ENCODE peak calls at places on chromosomes 4 and X, in six cellular contexts. I is type B pancreatic cell, A is Peyer's patch, D is lower leg skin, W is tibial artery, F is RWPE1. K is an unnamed sample.

GRCh38 chr4:2084316-2084715 is 25.2 kb downstream of the NAT8L start:
- DNase-seq in I (peak; percentile 67), A (no peak), D (peak; percentile 40), W (no peak), F (no peak), K (no peak)

GRCh38 chr4:152479428-152480026 is 56.4 kb downstream of the FBXW7 start:
- DNase-seq in I (no peak), A (no peak), D (no peak), W (no peak), F (peak; percentile 6), K (no peak)

GRCh38 chrX:11381464-11381863 is 88.3 kb downstream of the AMELX start:
- DNase-seq in I (no peak), A (peak; percentile 48), D (no peak), W (peak; percentile 50), F (peak; percentile 17), K (peak; percentile 17)

GRCh38 chrX:48945517-48946348 is 11.7 kb downstream of the OTUD5 start:
- DNase-seq in I (no peak), A (peak; percentile 82), D (no peak), W (no peak), F (peak; percentile 26), K (peak; percentile 64)

GRCh38 chrX:19514791-19515614 is at the start of gene MAP3K15:
- DNase-seq in I (no peak), A (no peak), D (peak; percentile 83), W (no peak), F (no peak), K (peak; percentile 52)

GRCh38 chrX:23333842-23334535 is 660 bp upstream of the PTCHD1 start:
- DNase-seq in I (peak; percentile 70), A (no peak), D (no peak), W (no peak), F (no peak), K (peak; percentile 16)

GRCh38 chrX:37462346-37462745 is 109.1 kb upstream of the LANCL3 start:
- DNase-seq in I (no peak), A (no peak), D (no peak), W (no peak), F (no peak), K (no peak)

GRCh38 chrX:77899081-77899828 is at the start of gene COX7B:
- DNase-seq in I (no peak), A (peak; percentile 85), D (peak; percentile 88), W (peak; percentile 46), F (peak; percentile 65), K (peak; percentile 60)

GRCh38 chr4:188854451-188854850 is 715.2 kb downstream of the TRIML1 start:
- DNase-seq in I (no peak), A (no peak), D (no peak), W (no peak), F (no peak), K (no peak)

GRCh38 chr4:114116861-114117260 is 137.4 kb upstream of the ARSJ start:
- DNase-seq in I (no peak), A (no peak), D (no peak), W (no peak), F (no peak), K (no peak)

GRCh38 chrX:20029728-20030127 is 38.9 kb upstream of the BCLAF3 start:
- DNase-seq in I (no peak), A (peak; percentile 83), D (no peak), W (no peak), F (no peak), K (no peak)

GRCh38 chr4:124940387-124940786 is 227.9 kb upstream of the ANKRD50 start:
- DNase-seq in I (no peak), A (no peak), D (no peak), W (no peak), F (peak; percentile 57), K (no peak)

GRCh38 chrX:138711399-138712347 is at the start of gene FGF13:
- DNase-seq in I (no peak), A (no peak), D (no peak), W (peak; percentile 20), F (no peak), K (peak; percentile 46)

GRCh38 chrX:103758555-103758954 is 18.1 kb upstream of the PLP1 start:
- DNase-seq in I (no peak), A (no peak), D (no peak), W (no peak), F (no peak), K (no peak)
- TF ChIP-seq CTCF in I (no peak), A (no peak), D (no peak), W (no peak), F (no peak), K (no peak)

GRCh38 chr4:176034498-176034897 is 31.1 kb upstream of the WDR17 start:
- DNase-seq in I (no peak), A (no peak), D (no peak), W (no peak), F (peak; percentile 8), K (no peak)
- TF ChIP-seq CTCF in I (peak; percentile 71), A (peak; percentile 38), D (no peak), W (peak; percentile 41), F (peak; percentile 26), K (peak; percentile 21)

GRCh38 chr4:72451349-72451748 is 117.7 kb downstream of the ADAMTS3 start:
- DNase-seq in I (no peak), A (no peak), D (no peak), W (peak; percentile 34), F (no peak), K (no peak)
- TF ChIP-seq CTCF in I (no peak), A (no peak), D (no peak), W (no peak), F (no peak), K (no peak)

DNA sequence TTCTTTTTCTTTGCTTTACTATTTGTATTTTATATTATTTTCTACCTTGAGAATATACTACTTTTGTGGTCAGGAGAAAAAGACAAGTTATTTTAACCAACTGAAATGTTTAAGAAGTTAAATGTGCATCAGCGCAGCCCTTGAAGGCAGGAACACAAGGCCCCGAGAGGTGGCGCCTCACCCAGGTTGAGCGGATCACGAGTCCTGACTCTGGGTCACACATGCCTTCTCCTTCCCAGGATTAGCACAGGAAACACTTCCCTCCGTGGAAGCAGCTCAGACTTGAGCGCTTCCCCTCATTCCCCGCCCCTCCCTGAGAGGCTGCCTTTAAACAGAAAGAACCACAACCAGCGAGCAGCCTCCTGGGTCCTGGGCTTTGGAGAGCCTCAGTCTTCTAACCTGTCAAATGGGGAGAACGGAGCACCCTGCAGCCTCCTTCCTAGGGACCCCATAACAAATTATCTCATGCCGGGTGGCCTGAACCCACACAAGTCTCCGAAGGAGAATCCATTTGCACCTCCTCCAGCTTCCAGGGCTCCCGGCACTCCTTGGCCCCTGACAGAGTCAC is 217.6 kb downstream of the AFAP1 start:
- DNase-seq in I (no peak), A (no peak), D (no peak), W (no peak), F (no peak), K (no peak)
- TF ChIP-seq CTCF in I (peak; percentile 31), A (no peak), D (no peak), W (no peak), F (no peak), K (peak; percentile 25)